ENCODE peak calls at places on chromosome 5, in five cellular contexts. K is SK-MEL-5, B is AG10803, A is progenitor cell of endocrine pancreas, Y is NAMALWA. M is an unnamed sample.

GRCh38 chr5:139014726-139015125 is 139.6 kb upstream of the LRRTM2 start:
- DNase-seq in K (no peak), B (peak), A (no peak), Y (no peak), M (no peak)

GRCh38 chr5:129541648-129542251 is 81.7 kb downstream of the ADAMTS19 start:
- DNase-seq in K (peak), B (no peak), A (no peak), Y (peak), M (peak)

GRCh38 chr5:106759581-106759980 is 911.2 kb downstream of the EFNA5 start:
- DNase-seq in K (no peak), B (no peak), A (no peak), Y (no peak), M (no peak)

GRCh38 chr5:52864376-52864775 is 76.7 kb downstream of the ITGA1 start:
- DNase-seq in K (no peak), B (peak), A (no peak), Y (no peak), M (peak)

GRCh38 chr5:65866837-65867508 is 59.4 kb upstream of the ERBIN start:
- DNase-seq in K (no peak), B (no peak), A (no peak), Y (no peak), M (no peak)

GRCh38 chr5:159911349-159911748 is 4.9 kb upstream of the ADRA1B start:
- DNase-seq in K (no peak), B (no peak), A (no peak), Y (no peak), M (no peak)

GRCh38 chr5:53253421-53253871 is 143.9 kb upstream of the MOCS2 start:
- DNase-seq in K (no peak), B (peak), A (no peak), Y (peak), M (no peak)

GRCh38 chr5:64210866-64211265 is 45.2 kb downstream of the RNF180 start:
- DNase-seq in K (peak), B (peak), A (no peak), Y (no peak), M (no peak)

GRCh38 chr5:163498886-163499285 is 6.5 kb upstream of the MAT2B start:
- DNase-seq in K (no peak), B (no peak), A (no peak), Y (no peak), M (no peak)

GRCh38 chr5:80282054-80282453 is 26.2 kb upstream of the SERINC5 start:
- DNase-seq in K (no peak), B (no peak), A (no peak), Y (no peak), M (no peak)

GRCh38 chr5:159133041-159133741 is 33.5 kb upstream of the EBF1 start:
- DNase-seq in K (peak), B (peak), A (no peak), Y (peak), M (peak)

GRCh38 chr5:112006721-112007120 is 249.7 kb upstream of the NREP start:
- DNase-seq in K (no peak), B (peak), A (no peak), Y (no peak), M (no peak)

GRCh38 chr5:100722657-100723056 is 180.4 kb downstream of the ST8SIA4 start:
- DNase-seq in K (no peak), B (no peak), A (no peak), Y (no peak), M (no peak)